ENCODE peak calls at places on chromosomes 13 and 19, in four cellular contexts. P is cardiac fibroblast, U is brain microvascular endothelial cell, Y is progenitor cell of endocrine pancreas. R is an unnamed sample.
A peak's percentile ranks its signal among the peaks of the same experiment; 100 is the strongest.

GRCh38 chr19:44668985-44669764 is 2.1 kb upstream of the CEACAM19 start:
- DNase-seq in P (no peak), U (no peak), Y (no peak), R (no peak)

GRCh38 chr13:97724450-97724849 is 229.0 kb upstream of the IPO5 start:
- DNase-seq in P (no peak), U (no peak), Y (no peak), R (peak; percentile 41)

GRCh38 chr13:33918199-33918932 is 100.4 kb downstream of the RFC3 start:
- DNase-seq in P (peak; percentile 89), U (peak; percentile 71), Y (no peak), R (peak; percentile 85)

GRCh38 chr19:5264453-5264852 is 76.2 kb downstream of the PTPRS start:
- DNase-seq in P (no peak), U (no peak), Y (no peak), R (no peak)

GRCh38 chr19:31439270-31439573 is 90.0 kb upstream of the TSHZ3 start:
- DNase-seq in P (no peak), U (no peak), Y (no peak), R (no peak)

GRCh38 chr13:33322965-33323668 is 37.6 kb upstream of the STARD13 start:
- DNase-seq in P (no peak), U (no peak), Y (no peak), R (no peak)

GRCh38 chr19:11203194-11204075 is 6.1 kb upstream of the KANK2 start:
- DNase-seq in P (peak; percentile 84), U (peak; percentile 40), Y (peak; percentile 53), R (peak; percentile 78)

GRCh38 chr13:38398810-38399493 is 49.3 kb downstream of the UFM1 start:
- DNase-seq in P (peak; percentile 73), U (peak; percentile 22), Y (no peak), R (no peak)

GRCh38 chr19:36573948-36574726 is 1.0 kb upstream of the ZNF529 start:
- DNase-seq in P (peak; percentile 47), U (peak; percentile 38), Y (no peak), R (peak; percentile 17)

GRCh38 chr19:18086590-18087138 is at the start of gene IL12RB1:
- DNase-seq in P (no peak), U (no peak), Y (no peak), R (no peak)

DNA sequence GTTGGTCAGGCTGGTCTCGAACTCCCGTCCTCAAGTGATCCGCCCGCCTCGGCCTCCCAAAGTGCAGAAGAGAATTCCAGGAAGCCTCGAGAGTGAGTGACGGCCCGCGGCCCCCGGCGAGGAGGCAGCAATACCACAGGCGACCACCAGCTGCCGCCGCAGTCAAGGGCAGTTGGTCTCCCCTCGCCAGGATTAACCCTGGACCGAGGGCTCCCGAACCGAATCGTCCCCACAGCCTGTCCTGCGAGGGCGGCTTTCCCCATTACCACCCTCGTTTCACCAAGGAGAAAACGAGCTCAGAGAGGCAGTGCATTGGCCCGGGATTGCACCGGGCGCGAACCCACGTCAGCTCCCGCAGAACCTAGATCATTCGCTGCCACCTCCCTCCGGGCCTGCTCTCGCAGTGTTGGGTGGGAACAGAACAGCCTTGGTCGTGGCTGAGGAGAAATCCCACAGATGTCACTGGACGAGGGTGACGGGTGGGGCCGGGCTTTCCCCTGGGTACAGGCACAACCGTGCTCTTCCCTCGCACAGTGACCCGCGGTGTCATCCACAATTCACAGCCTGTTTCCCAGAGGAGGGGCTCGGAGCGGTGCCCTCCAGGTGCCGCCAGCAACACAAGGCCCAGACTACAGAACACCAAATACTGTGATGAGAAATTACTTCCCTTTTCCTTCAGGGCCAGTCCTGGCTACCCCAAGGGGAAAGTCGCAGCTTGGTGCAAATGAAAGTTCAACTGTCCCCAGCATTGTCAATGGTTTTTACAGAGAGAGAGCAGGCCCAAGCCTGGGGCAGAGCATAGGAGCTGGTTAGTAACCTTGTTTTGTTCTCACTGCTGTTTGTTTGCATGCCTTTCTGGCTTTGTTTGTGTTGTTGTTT is 24.8 kb downstream of the C2CD4C start:
- DNase-seq in P (no peak), U (no peak), Y (no peak), R (no peak)
- TF ChIP-seq CTCF in P (peak; percentile 41), U (peak; percentile 68), Y (peak; percentile 74), R (no peak)

GRCh38 chr19:49472936-49473335 is 1.1 kb upstream of the FLT3LG start:
- DNase-seq in P (no peak), U (no peak), Y (no peak), R (no peak)

GRCh38 chr19:49470615-49470978 is 3.4 kb upstream of the FLT3LG start:
- DNase-seq in P (no peak), U (no peak), Y (no peak), R (no peak)

GRCh38 chr19:49468746-49469447 is 5.1 kb upstream of the FLT3LG start:
- DNase-seq in P (peak; percentile 93), U (no peak), Y (no peak), R (peak; percentile 68)

GRCh38 chr19:49468199-49468598 is 5.8 kb upstream of the FLT3LG start:
- DNase-seq in P (no peak), U (no peak), Y (no peak), R (no peak)

DNA sequence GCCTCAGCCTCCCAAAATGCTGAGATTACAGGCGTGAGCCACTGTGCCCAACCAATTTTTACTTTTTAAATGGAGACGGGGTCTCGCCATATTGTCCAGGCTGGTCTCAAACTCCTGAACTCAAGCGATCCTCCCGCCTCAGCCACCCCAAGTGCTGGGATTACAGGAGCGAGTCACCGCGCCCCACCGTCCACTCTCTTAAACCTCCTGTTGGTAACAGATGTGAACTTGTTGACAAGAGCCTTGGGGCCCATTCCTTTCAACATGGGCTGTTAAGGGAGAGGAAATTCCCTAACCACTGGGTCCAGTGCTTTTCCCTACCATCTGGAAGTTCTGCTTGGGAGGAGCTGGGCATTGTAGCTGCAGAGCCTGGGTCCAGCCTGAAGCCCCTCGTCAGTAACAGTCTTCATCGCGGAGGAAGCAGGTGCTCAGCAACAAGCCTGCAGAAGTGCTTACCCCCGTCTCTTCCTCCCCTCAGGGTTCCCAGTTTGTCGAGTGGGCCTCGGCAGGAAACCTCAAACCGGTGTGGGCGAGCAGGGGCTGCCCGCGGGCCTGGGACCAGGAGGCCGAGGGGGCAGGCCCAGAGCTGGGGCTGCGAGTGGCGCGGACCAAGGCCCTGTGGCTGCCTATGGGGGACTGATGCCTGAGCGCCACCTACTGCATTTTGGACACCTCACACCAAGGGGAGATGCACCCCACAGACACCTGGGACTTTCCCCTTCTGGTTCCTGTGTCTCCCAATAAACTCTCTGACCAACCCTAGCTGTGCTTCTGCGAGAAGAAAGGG is 4.0 kb upstream of the FLT3LG start:
- DNase-seq in P (no peak), U (no peak), Y (no peak), R (no peak)
- TF ChIP-seq CTCF in P (peak; percentile 12), U (peak; percentile 16), Y (no peak), R (peak; percentile 7)

GRCh38 chr13:110015253-110015652 is 228.9 kb upstream of the IRS2 start:
- DNase-seq in P (peak; percentile 72), U (no peak), Y (no peak), R (peak; percentile 86)
- TF ChIP-seq CTCF in P (no peak), U (no peak), Y (no peak), R (no peak)

DNA sequence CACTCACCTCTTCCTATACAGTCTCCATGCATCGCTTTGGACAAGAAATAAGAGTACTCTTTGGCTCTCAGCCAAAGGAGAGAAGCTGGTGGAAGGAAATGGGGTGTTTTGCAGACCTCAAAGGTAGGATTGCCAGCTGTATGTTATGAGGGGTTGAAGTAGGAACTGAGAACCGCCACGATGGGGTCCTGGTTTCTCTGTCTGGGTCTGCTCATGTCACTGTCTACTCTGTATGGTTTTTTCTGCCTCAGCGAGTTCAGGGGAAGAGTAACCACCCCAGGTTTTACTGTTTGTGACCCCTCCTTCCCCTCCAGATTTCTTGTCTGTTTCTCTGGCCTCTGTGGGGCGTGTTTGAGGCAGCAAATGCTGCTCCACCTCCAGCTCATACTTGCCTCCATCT is 4.1 kb downstream of the ZNF805 start:
- DNase-seq in P (no peak), U (no peak), Y (no peak), R (no peak)
- TF ChIP-seq CTCF in P (no peak), U (no peak), Y (no peak), R (no peak)

GRCh38 chr13:110698689-110699088 is 7.2 kb downstream of the CARS2 start:
- DNase-seq in P (no peak), U (no peak), Y (no peak), R (no peak)
- TF ChIP-seq CTCF in P (no peak), U (no peak), Y (no peak), R (no peak)

GRCh38 chr19:14545716-14546082 is 16.3 kb downstream of the TECR start:
- DNase-seq in P (no peak), U (no peak), Y (no peak), R (no peak)
- TF ChIP-seq CTCF in P (no peak), U (no peak), Y (no peak), R (no peak)

DNA sequence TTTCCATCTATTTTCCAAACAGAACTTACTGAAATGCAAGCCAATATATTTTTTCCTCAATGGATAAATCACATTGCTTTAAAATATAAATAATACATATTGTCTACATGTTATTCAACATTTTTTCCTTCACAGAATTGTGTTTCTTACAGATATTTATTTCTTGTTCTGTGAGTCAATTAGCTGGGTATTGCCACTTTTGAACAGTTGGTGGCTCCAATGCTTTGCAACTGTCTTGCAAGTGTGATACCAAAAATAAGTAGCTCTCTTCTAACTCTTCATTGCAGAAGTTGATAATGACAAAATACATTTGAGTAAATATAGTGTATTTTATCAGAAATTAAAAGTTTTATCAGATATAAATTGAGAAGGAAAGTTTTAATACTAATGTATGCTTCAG is 17.1 kb upstream of the GPC5 start:
- DNase-seq in P (peak; percentile 32), U (peak; percentile 11), Y (no peak), R (no peak)
- TF ChIP-seq CTCF in P (peak; percentile 25), U (peak; percentile 61), Y (peak; percentile 50), R (peak; percentile 47)

DNA sequence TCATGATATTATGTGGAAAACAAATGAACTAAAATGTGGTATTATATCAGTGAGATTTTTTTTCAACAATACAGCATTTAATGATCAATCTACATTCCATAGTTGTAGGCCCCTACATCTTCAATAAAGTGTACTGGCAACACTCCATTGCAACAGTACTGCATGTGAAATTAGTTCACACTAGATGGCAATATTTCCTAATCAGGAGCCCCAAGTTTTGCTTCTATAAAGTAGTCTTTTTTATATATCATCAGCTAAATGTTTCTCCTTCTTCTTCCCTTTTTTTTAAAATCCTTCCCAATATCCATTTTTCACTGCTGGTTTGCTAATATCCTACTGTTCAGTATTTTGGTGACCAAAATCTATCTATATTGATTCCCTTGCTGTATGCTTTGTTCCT is 528.3 kb upstream of the ATXN8OS start:
- DNase-seq in P (no peak), U (no peak), Y (no peak), R (no peak)
- TF ChIP-seq CTCF in P (no peak), U (no peak), Y (peak; percentile 25), R (no peak)

GRCh38 chr19:55098716-55099556 is 18.5 kb downstream of the PPP1R12C start:
- DNase-seq in P (no peak), U (no peak), Y (no peak), R (no peak)
- TF ChIP-seq CTCF in P (peak; percentile 9), U (peak; percentile 33), Y (no peak), R (no peak)

GRCh38 chr13:67416047-67416925 is 186.2 kb upstream of the PCDH9 start:
- DNase-seq in P (peak; percentile 81), U (peak; percentile 43), Y (peak; percentile 30), R (peak; percentile 68)
- TF ChIP-seq CTCF in P (peak; percentile 99), U (peak; percentile 93), Y (peak; percentile 67), R (peak; percentile 71)